ENCODE peak calls at places on chromosomes 11 and 22, in seven cellular contexts. B is activated CD4-positive, alpha-beta T cell treated with anti-CD3 and anti-CD28 coated beads for 4 hours; Q is lung microvascular endothelial cell; R is mesenchymal stem cell; K is COR-L47; D is HepG2; S is BE2C. L is an unnamed sample.
A peak's percentile ranks its signal among the peaks of the same experiment; 100 is the strongest.

GRCh38 chr11:342328-342727 is 21.7 kb upstream of the IFITM3 start:
- DNase-seq in B (no peak), R (no peak), S (no peak), K (no peak), Q (no peak), D (no peak), L (no peak)

GRCh38 chr11:112961146-112961668 is at the start of gene NCAM1:
- DNase-seq in Q (peak; percentile 40), K (peak; percentile 97), B (no peak), R (peak; percentile 90), D (peak; percentile 19), S (peak; percentile 97), L (peak; percentile 65)

GRCh38 chr11:12123177-12123576 is 12.8 kb downstream of the MICAL2 start:
- DNase-seq in K (no peak), R (peak; percentile 85), D (no peak), Q (peak; percentile 70), B (no peak), S (no peak), L (peak; percentile 82)

GRCh38 chr11:34147581-34147980 is 42.2 kb downstream of the NAT10 start:
- DNase-seq in K (no peak), B (no peak), D (no peak), R (no peak), Q (no peak), S (no peak), L (no peak)

GRCh38 chr11:64620286-64620962 is 29.4 kb downstream of the SLC22A12 start:
- DNase-seq in K (peak; percentile 13), B (no peak), R (peak; percentile 29), S (peak; percentile 21), D (peak; percentile 9), Q (peak; percentile 38), L (peak; percentile 18)

GRCh38 chr11:44893250-44894216 is 57.1 kb downstream of the TP53I11 start:
- DNase-seq in B (no peak), Q (no peak), S (peak; percentile 74), D (no peak), R (no peak), K (no peak), L (peak; percentile 5)

GRCh38 chr11:830295-831131 is 2.2 kb upstream of the CD151 start:
- DNase-seq in R (peak; percentile 79), D (peak; percentile 74), Q (peak; percentile 73), B (peak; percentile 41), K (peak; percentile 79), S (peak; percentile 81), L (peak; percentile 63)

GRCh38 chr11:114280696-114281095 is 15.5 kb upstream of the NNMT start:
- DNase-seq in D (peak; percentile 46), B (no peak), R (peak; percentile 94), S (peak; percentile 69), K (peak; percentile 72), Q (peak; percentile 89), L (peak; percentile 94)

GRCh38 chr11:115042002-115042401 is 363.7 kb downstream of the NXPE2 start:
- DNase-seq in K (no peak), Q (no peak), R (no peak), D (no peak), B (no peak), S (peak; percentile 76), L (no peak)

GRCh38 chr22:44025171-44026065 is 1.3 kb downstream of the PARVB start:
- DNase-seq in S (no peak), D (no peak), R (no peak), B (no peak), Q (peak; percentile 56), K (no peak), L (no peak)

GRCh38 chr22:23216331-23217170 is 36.2 kb downstream of the BCR start:
- DNase-seq in S (no peak), R (no peak), Q (no peak), K (no peak), D (peak; percentile 92), B (peak; percentile 53), L (no peak)

GRCh38 chr11:12232819-12233601 is 122.6 kb downstream of the MICAL2 start:
- DNase-seq in B (no peak), R (peak; percentile 54), K (no peak), D (no peak), Q (peak; percentile 84), S (no peak), L (peak; percentile 59)

GRCh38 chr11:70068950-70069349 is 9.2 kb upstream of the ANO1 start:
- DNase-seq in D (no peak), K (no peak), R (no peak), Q (no peak), B (no peak), S (no peak), L (no peak)

GRCh38 chr22:17807571-17808410 is 33.5 kb upstream of the BID start:
- DNase-seq in S (no peak), K (no peak), D (no peak), R (peak; percentile 64), B (no peak), Q (no peak), L (peak; percentile 70)

GRCh38 chr11:77690649-77691048 is 53.1 kb upstream of the CLNS1A start:
- DNase-seq in K (no peak), B (no peak), S (no peak), Q (no peak), D (no peak), R (no peak), L (no peak)

GRCh38 chr11:26583550-26583949 is 11.5 kb upstream of the MUC15 start:
- DNase-seq in Q (no peak), K (no peak), R (peak; percentile 60), D (no peak), B (no peak), S (no peak), L (peak; percentile 65)

GRCh38 chr22:39175127-39176066 is 22.9 kb upstream of the CBX7 start:
- DNase-seq in R (peak; percentile 52), Q (peak; percentile 31), S (no peak), B (no peak), D (no peak), K (no peak), L (no peak)

GRCh38 chr11:96219981-96220623 is 122.9 kb downstream of the MAML2 start:
- DNase-seq in K (no peak), Q (peak; percentile 61), D (peak; percentile 69), R (peak; percentile 91), S (no peak), B (no peak), L (peak; percentile 87)

GRCh38 chr11:47408598-47409439 is 429 bp downstream of the SLC39A13 start:
- DNase-seq in B (no peak), S (peak; percentile 67), D (no peak), R (peak; percentile 87), Q (peak; percentile 90), K (no peak), L (peak; percentile 89)

GRCh38 chr22:24271406-24271760 is 752 bp downstream of the SPECC1L start:
- DNase-seq in Q (peak; percentile 34), B (no peak), K (no peak), S (no peak), R (peak; percentile 34), D (no peak), L (peak; percentile 32)

GRCh38 chr11:86816251-86816726 is 15.9 kb downstream of the PRSS23 start:
- DNase-seq in S (no peak), D (no peak), K (no peak), R (peak; percentile 92), Q (peak; percentile 92), B (no peak), L (peak; percentile 93)

GRCh38 chr11:46294365-46295309 is 17.2 kb downstream of the CREB3L1 start:
- DNase-seq in D (no peak), B (no peak), K (no peak), S (no peak), Q (no peak), R (peak; percentile 97), L (peak; percentile 89)

GRCh38 chr11:62923634-62924411 is 2.7 kb upstream of the CHRM1 start:
- DNase-seq in D (no peak), R (no peak), S (no peak), K (no peak), B (peak; percentile 15), Q (no peak), L (no peak)

GRCh38 chr11:13042873-13043338 is 33.8 kb downstream of the RASSF10 start:
- DNase-seq in R (no peak), K (no peak), D (peak; percentile 71), Q (no peak), S (no peak), B (no peak), L (no peak)

L was measured in fibroblast of villous mesenchyme.